ENCODE peak calls at places on chromosomes 6 and 20, in six cellular contexts. One of them, this sample, is unnamed.

GRCh38 chr6:150546457-150546856 is 53.2 kb upstream of the PLEKHG1 start:
- DNase-seq in anterior cingulate cortex: no peak
- DNase-seq in stimulated activated CD4-positive, alpha-beta T cell treated with anti-CD3 and anti-CD28 coated beads, Interleukin-1b, Interleukin-23, amount 100 ng/mL, for 24 hours: no peak
- DNase-seq in HT-29: no peak
- DNase-seq in activated T-cell treated with anti-CD3 and anti-CD28 coated beads for 24 hours: no peak
- DNase-seq in stomach: no peak
- DNase-seq in this sample: no peak

GRCh38 chr6:2108700-2109306 is 136.6 kb downstream of the GMDS start:
- DNase-seq in anterior cingulate cortex: no peak
- DNase-seq in stimulated activated CD4-positive, alpha-beta T cell treated with anti-CD3 and anti-CD28 coated beads, Interleukin-1b, Interleukin-23, amount 100 ng/mL, for 24 hours: no peak
- DNase-seq in HT-29: no peak
- DNase-seq in activated T-cell treated with anti-CD3 and anti-CD28 coated beads for 24 hours: no peak
- DNase-seq in stomach: no peak
- DNase-seq in this sample: no peak

GRCh38 chr20:1775117-1775516 is 117.5 kb upstream of the SIRPG start:
- DNase-seq in anterior cingulate cortex: no peak
- DNase-seq in stimulated activated CD4-positive, alpha-beta T cell treated with anti-CD3 and anti-CD28 coated beads, Interleukin-1b, Interleukin-23, amount 100 ng/mL, for 24 hours: no peak
- DNase-seq in HT-29: no peak
- DNase-seq in activated T-cell treated with anti-CD3 and anti-CD28 coated beads for 24 hours: no peak
- DNase-seq in stomach: no peak
- DNase-seq in this sample: peak

GRCh38 chr6:135546206-135546605 is 48.7 kb upstream of the AHI1 start:
- DNase-seq in anterior cingulate cortex: no peak
- DNase-seq in stimulated activated CD4-positive, alpha-beta T cell treated with anti-CD3 and anti-CD28 coated beads, Interleukin-1b, Interleukin-23, amount 100 ng/mL, for 24 hours: no peak
- DNase-seq in HT-29: no peak
- DNase-seq in activated T-cell treated with anti-CD3 and anti-CD28 coated beads for 24 hours: no peak
- DNase-seq in stomach: no peak
- DNase-seq in this sample: no peak

GRCh38 chr6:38776515-38776914 is 61.4 kb downstream of the DNAH8 start:
- DNase-seq in anterior cingulate cortex: no peak
- DNase-seq in stimulated activated CD4-positive, alpha-beta T cell treated with anti-CD3 and anti-CD28 coated beads, Interleukin-1b, Interleukin-23, amount 100 ng/mL, for 24 hours: no peak
- DNase-seq in HT-29: no peak
- DNase-seq in activated T-cell treated with anti-CD3 and anti-CD28 coated beads for 24 hours: no peak
- DNase-seq in stomach: no peak
- DNase-seq in this sample: peak

GRCh38 chr6:30829016-30829415 is 55.3 kb upstream of the DDR1 start:
- DNase-seq in anterior cingulate cortex: no peak
- DNase-seq in stimulated activated CD4-positive, alpha-beta T cell treated with anti-CD3 and anti-CD28 coated beads, Interleukin-1b, Interleukin-23, amount 100 ng/mL, for 24 hours: no peak
- DNase-seq in HT-29: no peak
- DNase-seq in activated T-cell treated with anti-CD3 and anti-CD28 coated beads for 24 hours: no peak
- DNase-seq in stomach: no peak
- DNase-seq in this sample: no peak

GRCh38 chr6:42368156-42368555 is 83.6 kb downstream of the TRERF1 start:
- DNase-seq in anterior cingulate cortex: no peak
- DNase-seq in stimulated activated CD4-positive, alpha-beta T cell treated with anti-CD3 and anti-CD28 coated beads, Interleukin-1b, Interleukin-23, amount 100 ng/mL, for 24 hours: no peak
- DNase-seq in HT-29: no peak
- DNase-seq in activated T-cell treated with anti-CD3 and anti-CD28 coated beads for 24 hours: peak
- DNase-seq in stomach: no peak
- DNase-seq in this sample: no peak

GRCh38 chr6:41728073-41728936 is 7.1 kb downstream of the TFEB start:
- DNase-seq in anterior cingulate cortex: no peak
- DNase-seq in stimulated activated CD4-positive, alpha-beta T cell treated with anti-CD3 and anti-CD28 coated beads, Interleukin-1b, Interleukin-23, amount 100 ng/mL, for 24 hours: no peak
- DNase-seq in HT-29: peak
- DNase-seq in activated T-cell treated with anti-CD3 and anti-CD28 coated beads for 24 hours: no peak
- DNase-seq in stomach: peak
- DNase-seq in this sample: no peak

GRCh38 chr20:32524871-32525501 is 60.1 kb downstream of the NOL4L start:
- DNase-seq in anterior cingulate cortex: peak
- DNase-seq in stimulated activated CD4-positive, alpha-beta T cell treated with anti-CD3 and anti-CD28 coated beads, Interleukin-1b, Interleukin-23, amount 100 ng/mL, for 24 hours: no peak
- DNase-seq in HT-29: peak
- DNase-seq in activated T-cell treated with anti-CD3 and anti-CD28 coated beads for 24 hours: no peak
- DNase-seq in stomach: peak
- DNase-seq in this sample: no peak

GRCh38 chr20:10219452-10219791 is 792 bp downstream of the SNAP25 start:
- DNase-seq in anterior cingulate cortex: peak
- DNase-seq in stimulated activated CD4-positive, alpha-beta T cell treated with anti-CD3 and anti-CD28 coated beads, Interleukin-1b, Interleukin-23, amount 100 ng/mL, for 24 hours: peak
- DNase-seq in HT-29: peak
- DNase-seq in activated T-cell treated with anti-CD3 and anti-CD28 coated beads for 24 hours: peak
- DNase-seq in stomach: peak
- DNase-seq in this sample: peak

GRCh38 chr6:121620002-121620740 is 184.7 kb downstream of the GJA1 start:
- DNase-seq in anterior cingulate cortex: no peak
- DNase-seq in stimulated activated CD4-positive, alpha-beta T cell treated with anti-CD3 and anti-CD28 coated beads, Interleukin-1b, Interleukin-23, amount 100 ng/mL, for 24 hours: no peak
- DNase-seq in HT-29: no peak
- DNase-seq in activated T-cell treated with anti-CD3 and anti-CD28 coated beads for 24 hours: no peak
- DNase-seq in stomach: no peak
- DNase-seq in this sample: no peak

GRCh38 chr20:54291339-54292060 is 83.6 kb downstream of the PFDN4 start:
- DNase-seq in anterior cingulate cortex: no peak
- DNase-seq in stimulated activated CD4-positive, alpha-beta T cell treated with anti-CD3 and anti-CD28 coated beads, Interleukin-1b, Interleukin-23, amount 100 ng/mL, for 24 hours: no peak
- DNase-seq in HT-29: no peak
- DNase-seq in activated T-cell treated with anti-CD3 and anti-CD28 coated beads for 24 hours: no peak
- DNase-seq in stomach: no peak
- DNase-seq in this sample: no peak

GRCh38 chr6:100257661-100258395 is 206.9 kb downstream of the SIM1 start:
- DNase-seq in anterior cingulate cortex: no peak
- DNase-seq in stimulated activated CD4-positive, alpha-beta T cell treated with anti-CD3 and anti-CD28 coated beads, Interleukin-1b, Interleukin-23, amount 100 ng/mL, for 24 hours: no peak
- DNase-seq in HT-29: peak
- DNase-seq in activated T-cell treated with anti-CD3 and anti-CD28 coated beads for 24 hours: no peak
- DNase-seq in stomach: no peak
- DNase-seq in this sample: peak

GRCh38 chr20:50317644-50318043 is 127.0 kb downstream of the CEBPB start:
- DNase-seq in anterior cingulate cortex: no peak
- DNase-seq in stimulated activated CD4-positive, alpha-beta T cell treated with anti-CD3 and anti-CD28 coated beads, Interleukin-1b, Interleukin-23, amount 100 ng/mL, for 24 hours: no peak
- DNase-seq in HT-29: no peak
- DNase-seq in activated T-cell treated with anti-CD3 and anti-CD28 coated beads for 24 hours: no peak
- DNase-seq in stomach: no peak
- DNase-seq in this sample: no peak

This sample was measured in brain microvascular endothelial cell.